ENCODE peak calls at places on chromosome 2, in ten cellular contexts. S is NCI-H748 treated with DMSO at 0.1 percent for 48 hours; P is AG04449; W is effector memory CD4-positive, alpha-beta T cell; Y is right atrium auricular region; C is GM23338; L is NCI-H1436 treated with DMSO at 0.1 percent for 48 hours; V is ureter; D is SJCRH30; Q is GM23248. G is an unnamed sample.
A peak's percentile ranks its signal among the peaks of the same experiment; 100 is the strongest.

GRCh38 chr2:152710713-152711112 is 6.5 kb downstream of the PRPF40A start:
- DNase-seq in S (no peak), P (no peak), W (no peak), Y (no peak), C (no peak), L (no peak), V (no peak), D (no peak), Q (peak; percentile 25), G (no peak)

GRCh38 chr2:69917854-69918253 is 2.9 kb downstream of the MXD1 start:
- DNase-seq in S (no peak), P (no peak), W (no peak), Y (peak; percentile 71), C (no peak), L (no peak), V (no peak), D (no peak), Q (peak; percentile 93), G (no peak)

GRCh38 chr2:95357717-95358280 is 44.7 kb upstream of the FAHD2A start:
- DNase-seq in S (no peak), P (no peak), W (no peak), Y (no peak), C (no peak), L (no peak), V (peak; percentile 29), D (no peak), Q (no peak), G (no peak)

GRCh38 chr2:31253344-31254155 is 19.6 kb downstream of the EHD3 start:
- DNase-seq in S (no peak), P (no peak), W (no peak), Y (no peak), C (peak; percentile 45), L (no peak), V (no peak), D (no peak), Q (no peak), G (no peak)

GRCh38 chr2:182073613-182074012 is 88.0 kb downstream of the PPP1R1C start:
- DNase-seq in S (no peak), P (no peak), W (no peak), Y (no peak), C (no peak), L (no peak), V (no peak), D (no peak), Q (no peak), G (no peak)

GRCh38 chr2:163732718-163733117 is 3.1 kb downstream of the FIGN start:
- DNase-seq in S (peak; percentile 39), P (no peak), W (no peak), Y (no peak), C (no peak), L (no peak), V (no peak), D (peak; percentile 33), Q (peak; percentile 45), G (no peak)

GRCh38 chr2:160920791-160921303 is 239.4 kb upstream of the TANK start:
- DNase-seq in S (no peak), P (peak; percentile 96), W (no peak), Y (no peak), C (no peak), L (no peak), V (peak; percentile 44), D (peak; percentile 11), Q (peak; percentile 96), G (no peak)

GRCh38 chr2:8438996-8439395 is 242.9 kb upstream of the ID2 start:
- DNase-seq in S (no peak), P (no peak), W (no peak), Y (peak; percentile 56), C (no peak), L (no peak), V (peak; percentile 26), D (no peak), Q (no peak), G (no peak)

G was measured in transverse colon.